ENCODE peak calls at places on chromosomes 7 and 10, in four cellular contexts. V, C, U and G are unnamed samples.

GRCh38 chr10:49433069-49433468 is 37.2 kb upstream of the DRGX start:
- DNase-seq in V (no peak), C (no peak), U (no peak), G (no peak)

GRCh38 chr7:39154815-39155214 is 177.1 kb downstream of the POU6F2 start:
- DNase-seq in U (no peak), C (no peak), V (no peak), G (no peak)

GRCh38 chr7:140056431-140056830 is 6.3 kb downstream of the PARP12 start:
- DNase-seq in U (no peak), C (no peak), V (no peak), G (no peak)

GRCh38 chr10:3179174-3179573 is 6.6 kb upstream of the PITRM1 start:
- DNase-seq in U (peak), V (no peak), C (no peak), G (no peak)

GRCh38 chr10:104256335-104257080 is 1.8 kb downstream of the GSTO1 start:
- DNase-seq in V (no peak), U (no peak), C (no peak), G (no peak)

GRCh38 chr10:92916433-92916832 is 68.1 kb downstream of the EXOC6 start:
- DNase-seq in U (no peak), V (no peak), C (no peak), G (no peak)

GRCh38 chr10:29409241-29410051 is 120.6 kb downstream of the LYZL1 start:
- DNase-seq in C (peak), V (peak), U (no peak), G (no peak)

GRCh38 chr10:13503745-13504463 is 24.9 kb downstream of the BEND7 start:
- DNase-seq in U (no peak), C (no peak), V (peak), G (peak)

GRCh38 chr7:139231513-139232376 is 708 bp downstream of the UBN2 start:
- DNase-seq in C (peak), V (no peak), U (peak), G (no peak)

GRCh38 chr7:65749039-65749438 is 123.8 kb upstream of the VKORC1L1 start:
- DNase-seq in C (no peak), U (no peak), V (no peak), G (no peak)

GRCh38 chr7:74290999-74291441 is 1.8 kb downstream of the CLIP2 start:
- DNase-seq in C (no peak), V (no peak), U (peak), G (no peak)

GRCh38 chr7:112080974-112081373 is 125.2 kb downstream of the DOCK4 start:
- DNase-seq in C (no peak), U (no peak), V (no peak), G (no peak)

GRCh38 chr10:44965651-44966097 is 6.1 kb downstream of the RASSF4 start:
- DNase-seq in V (no peak), C (peak), U (peak), G (no peak)

GRCh38 chr10:44961931-44962750 is 2.5 kb downstream of the RASSF4 start:
- DNase-seq in U (peak), C (no peak), V (no peak), G (no peak)

GRCh38 chr10:44962870-44963738 is 3.5 kb downstream of the RASSF4 start:
- DNase-seq in C (peak), U (peak), V (no peak), G (no peak)

GRCh38 chr10:44965104-44965503 is 5.5 kb downstream of the RASSF4 start:
- DNase-seq in C (no peak), V (no peak), U (peak), G (no peak)

DNA sequence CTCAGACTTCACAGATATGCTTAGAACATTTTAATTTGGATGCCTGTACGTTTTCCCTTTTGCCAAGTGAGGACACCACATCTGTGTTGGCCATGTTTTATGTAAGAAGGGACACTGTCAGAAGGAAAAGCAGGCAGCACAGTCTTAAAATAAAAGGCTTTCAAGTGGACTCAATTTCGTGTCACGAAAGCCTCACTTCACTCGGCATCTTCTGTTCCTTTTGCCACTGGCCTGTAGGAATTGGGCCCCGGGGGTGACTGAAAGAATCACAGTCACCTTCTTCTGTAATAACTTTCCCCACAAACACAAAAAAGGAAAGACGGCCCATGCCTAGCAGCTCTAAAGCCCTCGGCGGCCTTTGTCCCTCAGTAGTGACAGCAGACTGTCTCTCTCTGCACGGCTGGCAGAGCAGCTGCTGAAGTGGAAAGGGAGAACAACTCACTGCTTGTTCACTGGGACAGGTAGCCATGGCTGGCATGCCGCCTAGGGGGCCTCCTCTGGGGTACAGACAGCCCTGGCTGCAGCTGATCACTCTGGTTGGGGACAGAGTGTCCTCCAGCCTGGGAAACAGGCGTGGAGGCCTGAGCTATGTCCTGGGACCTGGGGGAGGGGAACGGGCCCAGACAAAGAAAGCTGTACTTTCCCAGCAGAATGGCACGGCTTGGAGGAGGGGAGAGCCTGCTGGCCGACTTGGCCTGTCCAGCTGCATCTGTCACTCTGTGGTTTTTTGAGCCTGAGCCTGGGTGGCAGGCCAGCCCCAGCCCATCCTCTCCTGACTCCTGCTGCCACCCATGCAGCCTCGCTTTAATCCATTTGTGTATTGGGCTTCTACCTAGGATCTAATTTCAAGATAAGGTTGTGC is 4.4 kb downstream of the RASSF4 start:
- DNase-seq in V (no peak), U (no peak), C (peak), G (no peak)
- H3K4me3 ChIP-seq in V (no peak), U (no peak), C (no peak), G (no peak)

DNA sequence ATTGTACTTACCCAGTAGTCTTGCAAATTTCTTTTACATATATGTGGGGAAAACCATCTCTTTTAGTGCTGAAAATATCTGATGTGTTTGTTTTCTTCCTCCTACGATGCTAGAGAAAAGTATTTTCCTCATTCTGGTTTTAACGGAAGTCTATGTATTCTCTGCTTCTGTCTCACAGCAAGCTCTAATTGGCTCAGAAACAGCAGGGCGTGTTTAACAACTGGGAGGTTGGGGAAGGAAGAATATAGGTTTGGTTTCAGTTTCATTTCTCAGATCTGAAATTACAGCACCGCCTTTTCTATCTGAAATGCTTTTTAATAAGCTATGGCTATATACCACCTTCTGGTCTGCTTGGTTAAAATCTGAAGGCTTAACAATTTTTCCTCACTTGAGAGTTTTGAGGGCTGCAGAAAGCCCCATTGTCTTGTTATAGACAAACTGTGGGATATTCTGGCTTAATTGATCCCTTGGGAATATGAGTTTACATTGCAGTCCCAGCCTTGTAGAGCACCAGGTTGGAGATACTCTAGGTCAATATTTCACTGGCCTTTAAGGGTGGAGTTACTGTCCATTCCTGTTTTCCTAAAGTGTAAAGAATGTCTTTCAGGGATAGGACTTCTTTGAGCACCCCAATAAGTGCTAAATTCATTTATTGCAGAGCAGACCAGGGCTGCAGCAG is at the start of gene SAMD9:
- DNase-seq in C (no peak), U (no peak), V (peak), G (peak)
- H3K4me3 ChIP-seq in C (no peak), U (no peak), V (peak), G (peak)

GRCh38 chr10:130300608-130301025 is 164.4 kb downstream of the GLRX3 start:
- DNase-seq in U (no peak), V (no peak), C (no peak), G (no peak)
- H3K4me3 ChIP-seq in U (no peak), V (no peak), C (no peak), G (no peak)

GRCh38 chr7:85275204-85275603 is 88.3 kb upstream of the SEMA3D start:
- DNase-seq in U (no peak), V (no peak), C (no peak), G (no peak)

DNA sequence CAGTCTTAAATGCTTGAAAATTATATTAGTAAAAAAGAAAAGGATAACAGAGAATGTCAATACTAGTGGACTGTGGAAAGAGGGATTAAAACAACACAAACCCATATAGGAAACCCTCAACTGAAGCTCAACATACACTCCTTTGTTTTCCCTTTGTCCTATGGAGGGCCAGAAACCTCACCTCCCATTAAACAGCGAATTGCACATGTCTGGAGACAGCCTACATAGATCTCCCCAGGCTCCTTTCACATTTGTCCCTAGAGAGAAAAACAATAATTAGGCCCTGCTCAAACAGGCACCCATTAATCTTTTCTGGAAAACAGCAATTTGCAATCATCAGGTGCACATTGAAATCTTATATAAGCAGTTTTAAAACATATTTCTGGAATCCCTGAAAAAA is 87.6 kb upstream of the SEMA3D start:
- DNase-seq in C (no peak), U (no peak), V (no peak), G (no peak)
- H3K4me3 ChIP-seq in C (no peak), U (no peak), V (no peak), G (no peak)

GRCh38 chr7:125927556-125927955 is 997.9 kb upstream of the POT1 start:
- DNase-seq in V (no peak), U (no peak), C (peak), G (no peak)
- H3K4me3 ChIP-seq in V (no peak), U (peak), C (no peak), G (no peak)

GRCh38 chr7:137916980-137917645 is 70.3 kb upstream of the DGKI start:
- DNase-seq in V (no peak), U (no peak), C (no peak), G (no peak)
- H3K4me3 ChIP-seq in V (no peak), U (no peak), C (no peak), G (no peak)